ENCODE peak calls at places on chromosomes 7 and 10, in four cellular contexts. K is thoracic aorta, M is adrenal gland, V is GM23338. J is an unnamed sample.

GRCh38 chr7:68148440-68148839 is 1151.8 kb downstream of the TYW1 start:
- DNase-seq in M (no peak), V (no peak), K (no peak), J (no peak)

GRCh38 chr10:59388577-59388976 is 26.2 kb upstream of the FAM13C start:
- DNase-seq in V (peak; percentile 36), M (no peak), K (no peak), J (no peak)

GRCh38 chr7:2138146-2138765 is 94.5 kb downstream of the MAD1L1 start:
- DNase-seq in K (no peak), V (no peak), M (peak; percentile 24), J (no peak)

GRCh38 chr7:14698239-14698638 is 204.3 kb downstream of the DGKB start:
- DNase-seq in V (no peak), M (no peak), K (no peak), J (no peak)

GRCh38 chr7:96737545-96738050 is 28.0 kb upstream of the SEM1 start:
- DNase-seq in V (no peak), K (no peak), M (no peak), J (no peak)

GRCh38 chr7:21193895-21194294 is 234.0 kb upstream of the SP4 start:
- DNase-seq in V (peak; percentile 47), K (no peak), M (no peak), J (no peak)

GRCh38 chr7:11881680-11882079 is 49.7 kb upstream of the THSD7A start:
- DNase-seq in M (no peak), V (no peak), K (no peak), J (no peak)

GRCh38 chr10:54063514-54063913 is 737.5 kb downstream of the PCDH15 start:
- DNase-seq in M (no peak), V (no peak), K (no peak), J (no peak)

GRCh38 chr10:5500910-5501309 is 1.5 kb upstream of the CALML5 start:
- DNase-seq in K (no peak), V (no peak), M (no peak), J (no peak)

GRCh38 chr10:119650692-119651513 is at the start of gene BAG3:
- DNase-seq in K (peak; percentile 93), V (peak; percentile 93), M (peak; percentile 97), J (peak; percentile 97)

GRCh38 chr10:69413221-69413865 is 3.4 kb downstream of the TACR2 start:
- DNase-seq in V (peak; percentile 95), K (no peak), M (peak; percentile 41), J (peak; percentile 85)

GRCh38 chr10:7159928-7160327 is 250.9 kb downstream of the SFMBT2 start:
- DNase-seq in V (no peak), K (no peak), M (no peak), J (no peak)

GRCh38 chr7:26292768-26293560 is 1.3 kb downstream of the SNX10 start:
- DNase-seq in M (no peak), K (no peak), V (peak; percentile 42), J (peak; percentile 54)

GRCh38 chr10:46557319-46558140 is 1.1 kb upstream of the GPRIN2 start:
- DNase-seq in K (peak; percentile 1), M (peak; percentile 21), V (peak; percentile 77), J (no peak)

GRCh38 chr10:26025500-26025899 is 91.5 kb downstream of the MYO3A start:
- DNase-seq in M (no peak), K (no peak), V (peak; percentile 41), J (no peak)

GRCh38 chr7:121138262-121138933 is 149.9 kb downstream of the CPED1 start:
- DNase-seq in M (no peak), V (peak; percentile 11), K (no peak), J (no peak)

GRCh38 chr7:99385564-99385963 is 11.0 kb downstream of the ARPC1B start:
- DNase-seq in M (no peak), K (no peak), V (no peak), J (no peak)

GRCh38 chr7:41993173-41993867 is 243.7 kb downstream of the GLI3 start:
- DNase-seq in K (no peak), M (peak; percentile 55), V (no peak), J (no peak)

GRCh38 chr7:2195403-2196246 is 37.1 kb downstream of the MAD1L1 start:
- DNase-seq in M (peak; percentile 3), K (no peak), V (no peak), J (no peak)

GRCh38 chr7:74379938-74380337 is 73.8 kb upstream of the GTF2IRD1 start:
- DNase-seq in V (no peak), K (no peak), M (peak; percentile 44), J (no peak)

GRCh38 chr7:2870471-2870941 is 26.4 kb upstream of the GNA12 start:
- DNase-seq in M (peak; percentile 60), V (peak; percentile 59), K (no peak), J (peak; percentile 83)

GRCh38 chr7:75811894-75812678 is 1.5 kb downstream of the CCL24 start:
- DNase-seq in K (no peak), V (no peak), M (no peak), J (no peak)

GRCh38 chr10:96627292-96627691 is 40.5 kb upstream of the TM9SF3 start:
- DNase-seq in M (no peak), V (no peak), K (no peak), J (no peak)

GRCh38 chr7:68619476-68619875 is 978.8 kb upstream of the AUTS2 start:
- DNase-seq in K (no peak), M (no peak), V (no peak), J (no peak)

GRCh38 chr10:106614293-106614692 is 550.2 kb downstream of the SORCS1 start:
- DNase-seq in K (no peak), V (no peak), M (no peak), J (no peak)

GRCh38 chr10:124106241-124106905 is 13.0 kb upstream of the CHST15 start:
- DNase-seq in K (no peak), V (no peak), M (peak; percentile 87), J (peak; percentile 88)

GRCh38 chr7:24812313-24812945 is 55.2 kb upstream of the GSDME start:
- DNase-seq in M (peak; percentile 32), V (peak; percentile 72), K (no peak), J (no peak)

GRCh38 chr7:105264707-105265106 is 124.0 kb downstream of the SRPK2 start:
- DNase-seq in K (no peak), M (no peak), V (no peak), J (no peak)

GRCh38 chr10:46228076-46229071 is 58.4 kb upstream of the ANTXRL start:
- DNase-seq in M (peak; percentile 64), V (peak; percentile 79), K (peak; percentile 19), J (peak; percentile 83)

GRCh38 chr7:70582921-70583895 is 548.7 kb upstream of the GALNT17 start:
- DNase-seq in M (no peak), K (no peak), V (peak; percentile 72), J (no peak)

GRCh38 chr7:21086688-21087087 is 300.0 kb upstream of the SP8 start:
- DNase-seq in M (no peak), K (no peak), V (no peak), J (no peak)

GRCh38 chr10:114507449-114507848 is 103.1 kb upstream of the AFAP1L2 start:
- DNase-seq in M (no peak), K (no peak), V (no peak), J (peak; percentile 65)

GRCh38 chr10:48948631-48949030 is 9.0 kb upstream of the LRRC18 start:
- DNase-seq in M (no peak), K (no peak), V (no peak), J (no peak)

GRCh38 chr10:110833234-110833940 is 38.3 kb upstream of the PDCD4 start:
- DNase-seq in V (peak; percentile 13), K (no peak), M (no peak), J (no peak)

GRCh38 chr10:110833941-110834621 is 37.6 kb upstream of the PDCD4 start:
- DNase-seq in M (no peak), V (no peak), K (no peak), J (no peak)

GRCh38 chr10:110835841-110836240 is 35.9 kb upstream of the PDCD4 start:
- DNase-seq in K (no peak), M (no peak), V (no peak), J (no peak)

GRCh38 chr10:110837418-110838120 is 34.2 kb upstream of the PDCD4 start:
- DNase-seq in M (no peak), K (no peak), V (no peak), J (no peak)

GRCh38 chr10:110834622-110835219 is 37.0 kb upstream of the PDCD4 start:
- DNase-seq in M (no peak), V (peak; percentile 67), K (no peak), J (peak; percentile 77)
- H3K4me1 ChIP-seq in M (peaks cover 18% of the 10 kb centered on the region), V (peaks cover 5% of the 10 kb centered on the region), K (peaks cover 19% of the 10 kb centered on the region), J (peaks cover 61% of the 10 kb centered on the region)

DNA sequence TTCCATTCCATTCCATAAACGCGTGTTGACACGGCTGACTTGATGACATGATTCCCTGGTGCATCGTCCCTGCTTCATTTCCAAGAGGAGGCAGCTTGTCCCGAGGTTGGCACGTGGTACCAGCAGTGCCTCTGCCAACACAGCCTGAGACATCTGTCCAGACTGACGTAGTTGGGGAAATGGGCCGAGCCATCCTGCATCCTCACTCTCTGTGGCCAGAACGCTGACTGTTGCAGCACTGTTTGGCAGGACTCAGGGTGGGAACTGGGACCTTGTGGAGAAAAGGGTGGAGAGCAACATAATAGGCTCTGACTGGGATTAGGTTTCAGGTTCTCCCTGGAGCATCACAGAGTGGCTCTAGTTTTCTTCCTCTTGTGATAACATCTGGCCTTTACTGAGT is 118.6 kb upstream of the BTBD16 start:
- DNase-seq in M (peak; percentile 38), V (no peak), K (peak; percentile 71), J (peak; percentile 96)
- TF ChIP-seq CTCF in M (no peak), V (no peak), K (no peak), J (no peak)

DNA sequence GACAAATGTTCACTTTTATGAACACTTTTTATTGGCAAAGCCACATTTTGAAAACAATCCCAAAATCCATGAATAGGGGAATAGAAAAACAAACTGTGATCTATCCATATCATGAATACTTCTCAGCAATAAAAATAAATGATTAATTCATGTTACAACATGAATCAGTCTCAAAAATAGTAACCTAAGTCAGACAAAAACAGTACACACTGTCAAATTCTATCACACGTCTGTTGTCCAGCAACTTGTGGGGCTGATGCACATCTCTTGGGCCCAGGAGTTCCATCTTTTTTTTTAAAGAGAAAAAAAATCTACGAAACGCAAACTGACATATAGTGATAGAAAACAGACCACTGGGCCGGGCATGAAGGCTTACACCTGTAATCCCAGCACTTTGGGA is 71.0 kb downstream of the LARP4B start:
- DNase-seq in K (no peak), V (no peak), M (no peak), J (no peak)
- H3K4me1 ChIP-seq in K (no peaks in the 10 kb centered on the region), V (peaks cover 14% of the 10 kb centered on the region), M (peaks cover 6% of the 10 kb centered on the region), J (no peaks in the 10 kb centered on the region)

DNA sequence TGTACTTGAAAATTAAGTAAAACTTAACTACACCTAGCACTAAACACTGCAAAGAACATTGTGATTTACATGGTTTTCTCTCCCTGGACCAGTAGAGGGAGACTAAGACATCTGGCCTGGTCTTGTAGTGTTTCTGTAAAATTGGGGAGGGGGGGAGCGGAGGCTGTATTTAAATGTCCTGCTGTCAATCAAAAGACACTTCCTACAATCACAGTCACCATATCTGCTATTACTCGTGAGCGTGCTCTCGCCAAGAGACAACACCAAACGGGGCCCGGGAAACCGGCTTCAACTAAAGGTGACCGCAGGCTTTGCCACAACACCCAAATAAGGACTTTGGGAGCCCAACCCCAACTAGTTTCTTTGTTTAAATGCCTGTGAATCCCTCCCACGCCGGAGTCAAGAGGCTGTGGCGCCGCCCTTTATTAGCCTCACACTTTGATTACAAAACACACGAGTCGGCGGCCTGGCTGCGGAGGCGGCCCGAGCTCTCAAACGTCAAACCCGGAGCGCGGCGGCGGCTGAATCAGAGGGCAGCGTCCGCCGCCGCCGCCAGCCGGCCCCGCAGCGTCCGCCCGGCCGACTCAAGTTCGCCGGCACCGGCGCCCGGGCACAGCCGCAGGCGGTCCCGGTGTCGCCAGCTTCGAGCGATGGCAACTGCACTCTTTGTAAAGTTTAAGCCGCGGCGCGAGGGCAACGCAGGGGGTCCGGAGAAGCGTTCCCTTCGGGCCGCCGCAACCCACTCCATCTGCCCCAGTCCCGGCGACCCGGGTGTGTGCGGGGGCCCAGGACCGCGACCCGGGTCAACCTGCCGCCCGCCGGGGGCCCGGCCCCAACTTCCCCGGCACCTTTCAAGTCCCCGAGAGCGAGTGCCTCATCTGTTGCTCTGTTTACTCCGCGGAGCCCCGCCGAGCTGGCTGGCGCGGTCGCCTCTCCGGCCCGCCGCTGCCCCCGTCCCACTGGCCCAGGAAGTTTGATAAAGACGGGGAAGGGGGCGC is 1.3 kb downstream of the KDM7A start:
- DNase-seq in V (peak; percentile 92), M (peak; percentile 91), K (peak; percentile 88), J (peak; percentile 98)
- TF ChIP-seq CTCF in V (peak; percentile 85), M (peak; percentile 87), K (peak; percentile 77), J (peak; percentile 83)